ENCODE peak calls at places on chromosomes 3 and 15, in four cellular contexts. H is neuronal stem cell, C is WTC11, P is MCF 10A. E is an unnamed sample.

GRCh38 chr3:184039414-184039813 is 7.9 kb downstream of the HTR3D start:
- DNase-seq in C (no peak), H (no peak), P (peak; percentile 55), E (no peak)

GRCh38 chr3:191518861-191519260 is 57.9 kb downstream of the PYDC2 start:
- DNase-seq in C (no peak), P (no peak), H (no peak), E (no peak)

GRCh38 chr3:4063916-4064592 is 239.1 kb upstream of the SETMAR start:
- DNase-seq in C (no peak), H (no peak), P (no peak), E (peak; percentile 21)

GRCh38 chr15:80494311-80494710 is 90.1 kb downstream of the ARNT2 start:
- DNase-seq in P (no peak), C (no peak), H (no peak), E (no peak)

GRCh38 chr3:248841-249520 is 52.4 kb downstream of the CHL1 start:
- DNase-seq in C (no peak), P (no peak), H (no peak), E (no peak)

GRCh38 chr3:30501526-30501925 is 104.9 kb upstream of the TGFBR2 start:
- DNase-seq in P (no peak), H (no peak), C (no peak), E (no peak)

GRCh38 chr3:172542999-172543398 is 19.8 kb upstream of the TNFSF10 start:
- DNase-seq in P (no peak), H (no peak), C (no peak), E (no peak)

GRCh38 chr15:84911879-84912660 is 27.6 kb downstream of the SLC28A1 start:
- DNase-seq in H (no peak), P (peak; percentile 97), C (no peak), E (peak; percentile 61)

GRCh38 chr3:197541756-197542539 is 13.8 kb downstream of the BDH1 start:
- DNase-seq in C (peak; percentile 83), P (no peak), H (peak; percentile 67), E (no peak)

GRCh38 chr3:98734311-98734710 is 28.8 kb upstream of the ST3GAL6 start:
- DNase-seq in P (no peak), C (no peak), H (no peak), E (no peak)

GRCh38 chr3:96931491-96931890 is 117.1 kb downstream of the EPHA6 start:
- DNase-seq in H (no peak), C (no peak), P (no peak), E (no peak)

GRCh38 chr3:41329881-41330280 is 130.6 kb downstream of the CTNNB1 start:
- DNase-seq in H (no peak), P (no peak), C (no peak), E (no peak)

GRCh38 chr15:92118162-92118935 is 264.8 kb downstream of the SLCO3A1 start:
- DNase-seq in H (no peak), P (no peak), C (no peak), E (no peak)

GRCh38 chr3:72441284-72441994 is 406.8 kb downstream of the SHQ1 start:
- DNase-seq in P (no peak), C (no peak), H (no peak), E (no peak)

GRCh38 chr15:72785452-72786243 is 2.1 kb upstream of the ADPGK start:
- DNase-seq in P (no peak), C (no peak), H (no peak), E (no peak)

GRCh38 chr15:98177950-98178848 is 217.7 kb downstream of the ARRDC4 start:
- DNase-seq in P (peak; percentile 78), C (peak; percentile 53), H (peak; percentile 75), E (peak; percentile 75)

GRCh38 chr3:186938716-186939115 is 8.4 kb downstream of the ST6GAL1 start:
- DNase-seq in C (no peak), H (no peak), P (no peak), E (no peak)

GRCh38 chr3:190618349-190619030 is 104.6 kb downstream of the IL1RAP start:
- DNase-seq in P (no peak), H (no peak), C (no peak), E (no peak)

GRCh38 chr3:5274116-5274515 is 86.6 kb downstream of the EDEM1 start:
- DNase-seq in C (no peak), P (no peak), H (no peak), E (no peak)

GRCh38 chr3:157089455-157090221 is 70.3 kb downstream of the CCNL1 start:
- DNase-seq in P (no peak), H (no peak), C (no peak), E (no peak)

GRCh38 chr3:105537371-105538075 is 170.8 kb downstream of the ALCAM start:
- DNase-seq in H (no peak), P (no peak), C (no peak), E (no peak)

E was measured in RKO.